ENCODE peak calls at places on chromosomes 3 and 15, in five cellular contexts. One of them, this sample, is unnamed.

GRCh38 chr3:13123266-13123665 is 50.0 kb upstream of the IQSEC1 start:
- DNase-seq in upper lobe of left lung: no peak
- DNase-seq in A549: no peak
- DNase-seq in transverse colon: no peak
- DNase-seq in IMR-90: no peak
- DNase-seq in this sample: no peak

GRCh38 chr3:23239181-23240068 is 36.3 kb downstream of the UBE2E2 start:
- DNase-seq in upper lobe of left lung: no peak
- DNase-seq in A549: no peak
- DNase-seq in transverse colon: no peak
- DNase-seq in IMR-90: no peak
- DNase-seq in this sample: no peak

GRCh38 chr15:57302640-57303257 is 73.6 kb upstream of the CGNL1 start:
- DNase-seq in upper lobe of left lung: no peak
- DNase-seq in A549: no peak
- DNase-seq in transverse colon: no peak
- DNase-seq in IMR-90: no peak
- DNase-seq in this sample: no peak

GRCh38 chr3:141680620-141681389 is 57.3 kb upstream of the RNF7 start:
- DNase-seq in upper lobe of left lung: peak
- DNase-seq in A549: no peak
- DNase-seq in transverse colon: no peak
- DNase-seq in IMR-90: peak
- DNase-seq in this sample: no peak

GRCh38 chr3:88231632-88232031 is 81.9 kb downstream of the C3orf38 start:
- DNase-seq in upper lobe of left lung: no peak
- DNase-seq in A549: no peak
- DNase-seq in transverse colon: no peak
- DNase-seq in IMR-90: no peak
- DNase-seq in this sample: no peak

GRCh38 chr15:22952826-22953579 is 27.2 kb downstream of the CYFIP1 start:
- DNase-seq in upper lobe of left lung: no peak
- DNase-seq in A549: no peak
- DNase-seq in transverse colon: no peak
- DNase-seq in IMR-90: no peak
- DNase-seq in this sample: no peak

GRCh38 chr3:82133070-82133606 is 371.7 kb upstream of the GBE1 start:
- DNase-seq in upper lobe of left lung: peak
- DNase-seq in A549: peak
- DNase-seq in transverse colon: peak
- DNase-seq in IMR-90: peak
- DNase-seq in this sample: no peak

GRCh38 chr15:99755692-99756409 is 22.6 kb upstream of the LYSMD4 start:
- DNase-seq in upper lobe of left lung: peak
- DNase-seq in A549: peak
- DNase-seq in transverse colon: peak
- DNase-seq in IMR-90: peak
- DNase-seq in this sample: no peak

GRCh38 chr15:73677146-73677607 is 7.0 kb upstream of the CD276 start:
- DNase-seq in upper lobe of left lung: peak
- DNase-seq in A549: peak
- DNase-seq in transverse colon: peak
- DNase-seq in IMR-90: peak
- DNase-seq in this sample: no peak

GRCh38 chr3:38360345-38360744 is 13.8 kb downstream of the XYLB start:
- DNase-seq in upper lobe of left lung: no peak
- DNase-seq in A549: no peak
- DNase-seq in transverse colon: no peak
- DNase-seq in IMR-90: no peak
- DNase-seq in this sample: no peak

GRCh38 chr3:184466413-184466960 is 86.6 kb downstream of the CHRD start:
- DNase-seq in upper lobe of left lung: no peak
- DNase-seq in A549: no peak
- DNase-seq in transverse colon: peak
- DNase-seq in IMR-90: peak
- DNase-seq in this sample: no peak

GRCh38 chr15:88638626-88639372 is at the start of gene ISG20:
- DNase-seq in upper lobe of left lung: peak
- DNase-seq in A549: peak
- DNase-seq in transverse colon: peak
- DNase-seq in IMR-90: peak
- DNase-seq in this sample: peak
- TF ChIP-seq POLR2A in upper lobe of left lung: no peak
- TF ChIP-seq POLR2A in A549: no peak
- TF ChIP-seq POLR2A in transverse colon: peak
- TF ChIP-seq POLR2A in IMR-90: peak
- TF ChIP-seq POLR2A in this sample: peak

GRCh38 chr3:127220497-127220896 is 27.6 kb downstream of the PRR23E start:
- DNase-seq in upper lobe of left lung: no peak
- DNase-seq in A549: no peak
- DNase-seq in transverse colon: no peak
- DNase-seq in IMR-90: no peak
- DNase-seq in this sample: no peak

GRCh38 chr3:127216415-127217261 is 23.7 kb downstream of the PRR23E start:
- DNase-seq in upper lobe of left lung: no peak
- DNase-seq in A549: no peak
- DNase-seq in transverse colon: no peak
- DNase-seq in IMR-90: no peak
- DNase-seq in this sample: no peak

GRCh38 chr3:127218457-127218922 is 25.6 kb downstream of the PRR23E start:
- DNase-seq in upper lobe of left lung: no peak
- DNase-seq in A549: no peak
- DNase-seq in transverse colon: no peak
- DNase-seq in IMR-90: no peak
- DNase-seq in this sample: no peak

GRCh38 chr3:127215714-127216414 is 22.9 kb downstream of the PRR23E start:
- DNase-seq in upper lobe of left lung: no peak
- DNase-seq in A549: no peak
- DNase-seq in transverse colon: no peak
- DNase-seq in IMR-90: no peak
- DNase-seq in this sample: no peak

GRCh38 chr3:127217594-127218456 is 24.9 kb downstream of the PRR23E start:
- DNase-seq in upper lobe of left lung: no peak
- DNase-seq in A549: no peak
- DNase-seq in transverse colon: no peak
- DNase-seq in IMR-90: peak
- DNase-seq in this sample: no peak
- TF ChIP-seq POLR2A in upper lobe of left lung: no peak
- TF ChIP-seq POLR2A in A549: no peak
- TF ChIP-seq POLR2A in transverse colon: no peak
- TF ChIP-seq POLR2A in IMR-90: no peak
- TF ChIP-seq POLR2A in this sample: no peak

DNA sequence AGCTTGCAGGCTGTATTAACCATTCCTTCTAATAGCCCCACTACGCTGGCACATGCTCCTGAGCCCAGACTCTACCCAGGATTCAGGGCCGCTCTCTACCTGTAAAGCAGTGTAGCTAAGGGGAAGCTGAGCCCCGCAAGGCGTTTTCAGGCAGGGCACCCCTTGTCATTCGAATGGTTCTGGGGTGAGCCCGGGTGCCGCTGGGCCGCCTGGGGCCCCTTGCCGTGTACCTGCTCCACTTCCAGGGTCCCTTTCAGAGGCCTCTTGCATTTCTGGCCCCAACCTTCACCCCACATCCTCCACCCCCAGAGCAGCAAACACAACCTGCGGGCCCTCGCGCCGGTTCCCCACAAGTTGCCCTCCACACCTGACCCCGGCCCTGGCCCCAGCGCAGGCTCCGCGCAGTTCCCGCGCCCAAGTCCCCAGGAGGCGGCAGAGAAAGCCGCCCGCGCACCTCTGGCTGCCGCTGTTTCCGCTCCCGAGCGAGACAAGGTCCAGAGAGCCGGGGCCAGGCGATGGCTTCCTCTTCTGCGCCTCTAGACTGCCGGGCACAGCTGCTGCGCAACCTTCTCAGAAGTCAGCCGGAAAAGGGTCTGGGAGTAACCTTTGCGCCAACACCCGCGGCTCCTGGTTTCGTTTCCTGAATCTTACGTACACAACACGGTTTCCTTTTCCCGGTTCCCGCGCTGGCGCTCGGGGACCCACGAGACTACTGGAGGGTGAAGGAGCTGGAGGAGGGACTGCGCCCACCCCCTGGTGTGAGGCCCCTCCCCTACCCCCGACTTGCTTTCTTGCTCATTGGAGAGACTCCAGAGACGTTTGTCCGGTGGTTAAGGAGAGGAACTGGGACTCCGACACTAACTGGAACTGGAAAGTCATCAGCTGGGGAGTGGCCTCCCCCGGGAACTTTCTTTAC is at the start of gene PLSCR1:
- DNase-seq in upper lobe of left lung: peak
- DNase-seq in A549: peak
- DNase-seq in transverse colon: peak
- DNase-seq in IMR-90: peak
- DNase-seq in this sample: peak
- TF ChIP-seq POLR2A in upper lobe of left lung: no peak
- TF ChIP-seq POLR2A in A549: peak
- TF ChIP-seq POLR2A in transverse colon: peak
- TF ChIP-seq POLR2A in IMR-90: peak
- TF ChIP-seq POLR2A in this sample: no peak

GRCh38 chr15:51336011-51336410 is 2.4 kb downstream of the CYP19A1 start:
- DNase-seq in upper lobe of left lung: no peak
- DNase-seq in A549: no peak
- DNase-seq in transverse colon: no peak
- DNase-seq in IMR-90: no peak
- DNase-seq in this sample: no peak

GRCh38 chr15:51341366-51342248 is at the start of gene GLDN:
- DNase-seq in upper lobe of left lung: peak
- DNase-seq in A549: no peak
- DNase-seq in transverse colon: no peak
- DNase-seq in IMR-90: peak
- DNase-seq in this sample: no peak

GRCh38 chr15:51335538-51335961 is 2.8 kb downstream of the CYP19A1 start:
- DNase-seq in upper lobe of left lung: no peak
- DNase-seq in A549: no peak
- DNase-seq in transverse colon: no peak
- DNase-seq in IMR-90: no peak
- DNase-seq in this sample: no peak

GRCh38 chr15:51335087-51335486 is 3.3 kb downstream of the CYP19A1 start:
- DNase-seq in upper lobe of left lung: no peak
- DNase-seq in A549: no peak
- DNase-seq in transverse colon: no peak
- DNase-seq in IMR-90: no peak
- DNase-seq in this sample: no peak

DNA sequence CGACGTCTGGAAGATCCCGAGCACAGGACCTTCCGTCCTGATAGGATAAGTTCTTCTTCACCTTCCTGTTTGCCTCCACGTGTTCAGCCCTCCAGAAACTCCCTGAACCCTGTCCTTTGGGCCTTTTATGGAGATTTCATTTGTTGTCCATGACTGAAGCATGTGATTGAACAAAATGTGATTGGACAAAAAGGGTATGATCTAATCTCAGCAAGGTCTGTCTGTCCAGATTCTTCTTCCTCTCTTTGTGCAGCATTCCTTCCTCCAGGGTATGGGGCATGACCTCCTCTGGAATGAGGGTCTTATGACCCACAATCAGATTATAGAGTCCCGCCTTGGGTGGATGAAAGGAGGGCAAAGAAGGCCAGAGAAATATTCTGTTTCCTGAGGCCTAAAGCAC is at the start of gene CYP19A1:
- DNase-seq in upper lobe of left lung: no peak
- DNase-seq in A549: no peak
- DNase-seq in transverse colon: no peak
- DNase-seq in IMR-90: no peak
- DNase-seq in this sample: no peak
- TF ChIP-seq POLR2A in upper lobe of left lung: no peak
- TF ChIP-seq POLR2A in A549: no peak
- TF ChIP-seq POLR2A in transverse colon: no peak
- TF ChIP-seq POLR2A in IMR-90: no peak
- TF ChIP-seq POLR2A in this sample: no peak

GRCh38 chr15:65184305-65184943 is 718 bp downstream of the CLPX start:
- DNase-seq in upper lobe of left lung: peak
- DNase-seq in A549: peak
- DNase-seq in transverse colon: peak
- DNase-seq in IMR-90: peak
- DNase-seq in this sample: no peak
- TF ChIP-seq POLR2A in upper lobe of left lung: no peak
- TF ChIP-seq POLR2A in A549: no peak
- TF ChIP-seq POLR2A in transverse colon: peak
- TF ChIP-seq POLR2A in IMR-90: no peak
- TF ChIP-seq POLR2A in this sample: no peak

DNA sequence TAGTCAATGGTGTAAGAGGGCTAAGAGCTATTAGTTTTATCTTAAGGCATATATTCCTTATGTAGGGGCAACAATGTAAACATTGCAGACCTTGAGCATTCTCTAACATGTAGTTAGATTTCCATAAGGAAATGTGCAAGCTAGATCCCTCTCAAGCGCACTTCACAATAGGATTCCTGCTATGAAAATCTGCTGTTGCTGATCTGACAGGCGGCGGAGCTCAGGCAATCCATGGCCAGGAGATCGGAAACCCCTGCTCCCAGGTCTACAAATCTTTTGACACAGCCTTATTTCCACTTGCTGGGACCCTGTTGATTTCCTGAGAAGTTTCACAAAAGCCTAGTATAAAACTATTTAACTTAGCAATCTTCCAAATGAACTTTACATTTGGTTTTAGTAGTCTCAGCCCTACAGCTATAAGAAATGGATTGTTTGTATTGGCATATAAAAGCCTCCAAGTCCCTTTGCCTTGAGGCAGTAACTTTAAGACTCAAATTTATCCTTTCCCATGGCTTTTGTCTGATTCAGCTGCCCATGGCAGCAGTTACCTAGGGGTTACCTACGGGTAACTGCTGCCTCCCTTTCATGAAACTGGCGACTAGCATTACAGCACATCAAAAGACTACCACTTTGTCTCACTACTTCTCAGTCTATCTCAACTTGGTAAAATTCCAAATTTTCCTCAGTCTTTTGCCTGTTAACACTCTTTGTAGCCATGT is 22.7 kb downstream of the TRA2B start:
- DNase-seq in upper lobe of left lung: no peak
- DNase-seq in A549: no peak
- DNase-seq in transverse colon: no peak
- DNase-seq in IMR-90: no peak
- DNase-seq in this sample: no peak
- TF ChIP-seq POLR2A in upper lobe of left lung: no peak
- TF ChIP-seq POLR2A in A549: no peak
- TF ChIP-seq POLR2A in transverse colon: no peak
- TF ChIP-seq POLR2A in IMR-90: peak
- TF ChIP-seq POLR2A in this sample: no peak

This sample was measured in esophagus squamous epithelium.